ENCODE peak calls at places on chromosomes 16 and 17, in ten cellular contexts. V is mucosa of descending colon, J is HCT116, E is H9, Z is pancreas, I is Peyer's patch, G is ovary, L is body of pancreas, C is testis, Q is A549. R is an unnamed sample.
A peak's percentile ranks its signal among the peaks of the same experiment; 100 is the strongest.

GRCh38 chr17:80783461-80783860 is 208.2 kb upstream of the CHMP6 start:
- DNase-seq in V (no peak), J (no peak), E (peak; percentile 22), Z (no peak), I (peak; percentile 37), G (no peak), L (no peak), C (no peak), Q (no peak), R (no peak)

GRCh38 chr17:21275579-21276339 is 8.8 kb upstream of the MAP2K3 start:
- DNase-seq in V (peak; percentile 98), J (no peak), E (peak; percentile 96), Z (peak; percentile 89), I (peak; percentile 98), G (peak; percentile 90), L (peak; percentile 95), C (peak; percentile 96), Q (peak; percentile 98), R (peak; percentile 97)

GRCh38 chr17:10724546-10725195 is 5.2 kb downstream of the TMEM220 start:
- DNase-seq in V (peak; percentile 89), J (no peak), E (no peak), Z (no peak), I (peak; percentile 92), G (no peak), L (no peak), C (no peak), Q (no peak), R (no peak)

GRCh38 chr16:77805403-77805802 is 17.0 kb downstream of the VAT1L start:
- DNase-seq in V (no peak), J (no peak), E (no peak), Z (no peak), I (no peak), G (no peak), L (peak; percentile 58), C (peak; percentile 68), Q (no peak), R (peak; percentile 32)

GRCh38 chr16:84928679-84929420 is 82.5 kb downstream of the ZDHHC7 start:
- DNase-seq in V (peak; percentile 63), J (no peak), E (no peak), Z (no peak), I (peak; percentile 59), G (peak; percentile 85), L (peak; percentile 33), C (peak; percentile 87), Q (no peak), R (peak; percentile 61)

GRCh38 chr17:38879878-38880727 is 10.2 kb downstream of the LASP1 start:
- DNase-seq in V (no peak), J (no peak), E (peak; percentile 96), Z (peak; percentile 63), I (no peak), G (peak; percentile 64), L (peak; percentile 56), C (peak; percentile 50), Q (peak; percentile 95), R (peak; percentile 32)

GRCh38 chr16:89241187-89242003 is 23.9 kb downstream of the ZNF778 start:
- DNase-seq in V (peak; percentile 67), J (peak; percentile 79), E (peak; percentile 84), Z (peak; percentile 70), I (peak; percentile 85), G (peak; percentile 81), L (peak; percentile 62), C (peak; percentile 75), Q (peak; percentile 80), R (peak; percentile 72)

GRCh38 chr17:81157848-81158687 is 7.2 kb upstream of the PVALEF start:
- DNase-seq in V (no peak), J (no peak), E (no peak), Z (no peak), I (no peak), G (no peak), L (no peak), C (no peak), Q (no peak), R (no peak)

GRCh38 chr17:29933379-29933778 is 3.4 kb upstream of the SSH2 start:
- DNase-seq in V (peak; percentile 29), J (peak; percentile 28), E (peak; percentile 40), Z (no peak), I (no peak), G (no peak), L (no peak), C (no peak), Q (no peak), R (no peak)

GRCh38 chr17:32697728-32698625 is 178.9 kb downstream of the MYO1D start:
- DNase-seq in V (no peak), J (no peak), E (no peak), Z (no peak), I (no peak), G (no peak), L (no peak), C (no peak), Q (no peak), R (no peak)

GRCh38 chr16:48231675-48232214 is 12.4 kb upstream of the LONP2 start:
- DNase-seq in V (peak; percentile 44), J (peak; percentile 35), E (peak; percentile 58), Z (no peak), I (peak; percentile 55), G (no peak), L (peak; percentile 31), C (peak; percentile 57), Q (peak; percentile 23), R (no peak)

GRCh38 chr16:6081320-6081976 is 983.9 kb upstream of the EEF2KMT start:
- DNase-seq in V (peak; percentile 43), J (no peak), E (peak; percentile 68), Z (peak; percentile 9), I (peak; percentile 81), G (no peak), L (peak; percentile 41), C (peak; percentile 47), Q (peak; percentile 7), R (no peak)

GRCh38 chr16:27748868-27749546 is 199.1 kb downstream of the KATNIP start:
- DNase-seq in V (peak; percentile 82), J (peak; percentile 54), E (peak; percentile 75), Z (no peak), I (peak; percentile 80), G (peak; percentile 49), L (no peak), C (peak; percentile 40), Q (peak; percentile 51), R (peak; percentile 20)

GRCh38 chr17:81821603-81822311 is 11.3 kb downstream of the MCRIP1 start:
- DNase-seq in V (peak; percentile 98), J (peak; percentile 40), E (peak; percentile 79), Z (peak; percentile 97), I (peak; percentile 92), G (peak; percentile 64), L (peak; percentile 97), C (peak; percentile 87), Q (peak; percentile 93), R (peak; percentile 85)

GRCh38 chr17:82616021-82616703 is 32.1 kb downstream of the WDR45B start:
- DNase-seq in V (no peak), J (no peak), E (no peak), Z (no peak), I (no peak), G (no peak), L (no peak), C (no peak), Q (no peak), R (no peak)

GRCh38 chr17:12522743-12523181 is 142.9 kb upstream of the MYOCD start:
- DNase-seq in V (peak; percentile 36), J (no peak), E (no peak), Z (no peak), I (peak; percentile 46), G (peak; percentile 11), L (no peak), C (no peak), Q (peak; percentile 20), R (peak; percentile 11)

GRCh38 chr17:76384222-76384986 is at the start of gene SPHK1:
- DNase-seq in V (peak; percentile 77), J (peak; percentile 51), E (peak; percentile 75), Z (peak; percentile 63), I (peak; percentile 81), G (peak; percentile 66), L (peak; percentile 77), C (peak; percentile 56), Q (peak; percentile 90), R (peak; percentile 80)
- TF ChIP-seq CTCF in V (no peak), J (no peak), E (no peak), Z (no peak), I (no peak), G (no peak), L (no peak), C (no peak), Q (no peak), R (no peak)

GRCh38 chr17:49762148-49762941 is 1.6 kb downstream of the FAM117A start:
- DNase-seq in V (no peak), J (no peak), E (no peak), Z (no peak), I (no peak), G (no peak), L (no peak), C (no peak), Q (no peak), R (no peak)
- H3K4me1 ChIP-seq in V (peaks cover 18% of the 10 kb centered on the region), J (peaks cover 12% of the 10 kb centered on the region), E (peaks cover 11% of the 10 kb centered on the region), Z (peaks cover 14% of the 10 kb centered on the region), I (peaks cover 27% of the 10 kb centered on the region), G (peaks cover 7% of the 10 kb centered on the region), L (peaks cover 30% of the 10 kb centered on the region), C (peaks cover 14% of the 10 kb centered on the region), Q (peaks cover 9% of the 10 kb centered on the region), R (peaks cover 35% of the 10 kb centered on the region)

DNA sequence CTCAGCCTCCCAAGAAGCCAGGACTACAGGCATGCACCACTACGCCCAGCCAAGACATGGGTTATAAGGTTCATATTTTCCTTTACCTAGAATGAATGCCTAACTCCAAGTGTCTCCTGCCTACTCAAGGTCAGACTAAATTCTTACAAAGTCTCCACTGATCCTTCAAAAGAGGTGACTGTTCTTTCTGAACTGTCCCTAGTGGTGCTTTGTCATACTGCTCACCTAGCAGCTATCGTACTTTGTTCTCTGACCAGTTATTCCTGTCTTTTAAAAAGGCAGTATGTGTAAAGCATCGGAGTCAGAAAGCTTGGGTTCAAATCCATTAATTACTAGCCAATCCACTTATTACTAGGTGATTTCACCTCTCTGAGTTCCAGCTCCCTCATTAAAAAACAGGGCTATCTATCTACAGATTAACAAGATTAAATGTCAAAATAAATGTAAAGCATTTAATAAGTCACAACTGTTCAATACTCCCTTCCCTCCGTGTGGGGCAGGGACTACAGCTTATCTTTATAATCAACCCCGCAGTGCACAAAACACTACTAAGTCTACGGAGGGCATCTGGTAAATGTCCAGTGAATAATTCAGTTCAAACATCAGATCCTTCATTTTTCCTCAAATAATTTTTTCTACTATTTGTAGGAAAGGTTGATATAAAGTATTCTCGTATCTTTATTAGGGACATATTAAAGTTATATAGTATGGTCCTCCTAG is 20.0 kb upstream of the ITGA2B start:
- DNase-seq in V (no peak), J (no peak), E (no peak), Z (no peak), I (no peak), G (no peak), L (no peak), C (no peak), Q (no peak), R (no peak)
- TF ChIP-seq CTCF in V (no peak), J (no peak), E (peak; percentile 48), Z (peak; percentile 5), I (no peak), G (no peak), L (peak; percentile 12), C (no peak), Q (no peak), R (no peak)

DNA sequence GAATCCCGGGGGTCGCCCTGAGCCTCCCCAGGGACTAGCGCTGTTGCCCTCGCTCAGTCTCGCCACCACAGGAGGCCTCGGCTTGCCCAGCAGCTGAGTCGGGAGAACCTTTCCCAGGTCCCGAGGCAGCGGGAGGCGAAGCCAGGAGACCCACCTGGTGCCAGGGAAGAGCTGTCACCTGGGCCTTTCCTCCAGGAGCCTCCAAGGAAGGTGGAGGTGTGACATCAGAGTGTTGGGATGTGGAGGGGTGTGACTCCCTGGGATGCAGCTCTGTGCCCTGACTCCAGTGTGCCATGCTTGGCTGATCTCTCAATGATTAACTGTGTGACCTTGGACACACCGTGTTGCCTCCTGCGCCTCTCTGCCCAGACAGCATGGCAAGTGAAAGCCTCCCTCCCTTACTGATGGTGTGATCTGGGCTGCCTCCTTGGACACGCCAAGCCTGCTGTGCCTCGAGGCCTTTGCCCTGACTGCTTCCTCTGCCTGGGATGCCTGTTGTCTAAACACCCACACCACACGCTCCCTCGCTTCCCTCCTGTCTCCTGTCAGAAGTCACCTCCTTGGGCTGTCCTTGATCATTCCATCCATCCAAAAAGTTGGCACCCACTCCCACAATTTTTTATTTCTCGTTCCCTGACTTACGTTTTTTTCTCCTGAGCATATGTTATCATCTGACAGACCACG is 88.0 kb downstream of the CMIP start:
- DNase-seq in V (peak; percentile 66), J (no peak), E (no peak), Z (peak; percentile 77), I (peak; percentile 87), G (no peak), L (peak; percentile 72), C (no peak), Q (peak; percentile 67), R (no peak)
- H3K4me1 ChIP-seq in V (peaks cover 10% of the 10 kb centered on the region), J (peaks cover 62% of the 10 kb centered on the region), E (peaks cover 3% of the 10 kb centered on the region), Z (peaks cover 12% of the 10 kb centered on the region), I (peaks cover 43% of the 10 kb centered on the region), G (no peaks in the 10 kb centered on the region), L (peaks cover 15% of the 10 kb centered on the region), C (no peaks in the 10 kb centered on the region), Q (peaks cover 94% of the 10 kb centered on the region), R (peaks cover 4% of the 10 kb centered on the region)

R was measured in heart right ventricle.